ENCODE peak calls at places on chromosomes 4 and X, in four cellular contexts. K is stimulated activated CD8-positive, alpha-beta memory T cell treated with anti-CD3 and anti-CD28 coated beads, Interleukin-2, amount 100 ng/mL, for 48 hours; W is HCT116; G is GM13977. H is an unnamed sample.

GRCh38 chr4:8838911-8839431 is 32.7 kb downstream of the HMX1 start:
- DNase-seq in K (no peak), W (no peak), G (no peak), H (no peak)

GRCh38 chr4:6887591-6888371 is 21.8 kb upstream of the TBC1D14 start:
- DNase-seq in K (no peak), W (no peak), G (no peak), H (no peak)

GRCh38 chrX:53261573-53261972 is 19.8 kb downstream of the IQSEC2 start:
- DNase-seq in K (no peak), W (no peak), G (no peak), H (no peak)

GRCh38 chr4:78556655-78557054 is 5.1 kb downstream of the ANXA3 start:
- DNase-seq in K (no peak), W (peak), G (no peak), H (no peak)

GRCh38 chrX:7028246-7028645 is 119.3 kb upstream of the STS start:
- DNase-seq in K (no peak), W (no peak), G (no peak), H (no peak)

GRCh38 chrX:19715711-19716638 is 171.4 kb downstream of the SH3KBP1 start:
- DNase-seq in K (no peak), W (no peak), G (no peak), H (no peak)

GRCh38 chr4:7612311-7612710 is 177.6 kb upstream of the PSAPL1 start:
- DNase-seq in K (no peak), W (no peak), G (no peak), H (no peak)

GRCh38 chrX:123860983-123861382 is 1.1 kb downstream of the XIAP start:
- DNase-seq in K (no peak), W (no peak), G (no peak), H (no peak)

GRCh38 chrX:3010532-3010931 is 4.2 kb downstream of the ARSH start:
- DNase-seq in K (no peak), W (no peak), G (no peak), H (no peak)

GRCh38 chr4:30801876-30802275 is 81.7 kb downstream of the PCDH7 start:
- DNase-seq in K (no peak), W (no peak), G (no peak), H (no peak)

GRCh38 chrX:70208479-70208878 is 26.0 kb upstream of the AWAT1 start:
- DNase-seq in K (no peak), W (no peak), G (no peak), H (no peak)

GRCh38 chr4:94551616-94552564 is 100.1 kb downstream of the PDLIM5 start:
- DNase-seq in K (no peak), W (no peak), G (no peak), H (no peak)

GRCh38 chr4:187480146-187481145 is 515.1 kb upstream of the ZFP42 start:
- DNase-seq in K (no peak), W (no peak), G (no peak), H (no peak)

GRCh38 chr4:28082686-28083390 is 1222.2 kb downstream of the STIM2 start:
- DNase-seq in K (no peak), W (no peak), G (no peak), H (no peak)

GRCh38 chr4:103099691-103100392 is at the start of gene BDH2:
- DNase-seq in K (no peak), W (peak), G (peak), H (peak)

GRCh38 chr4:74499986-74500781 is 55.2 kb downstream of the AREG start:
- DNase-seq in K (no peak), W (no peak), G (no peak), H (no peak)

GRCh38 chrX:40644821-40645358 is 2.5 kb downstream of the CXorf38 start:
- DNase-seq in K (peak), W (no peak), G (peak), H (peak)

GRCh38 chrX:116972362-116972761 is 509.6 kb upstream of the CT83 start:
- DNase-seq in K (no peak), W (no peak), G (no peak), H (no peak)

GRCh38 chr4:78691333-78691732 is 84.8 kb upstream of the BMP2K start:
- DNase-seq in K (no peak), W (no peak), G (no peak), H (no peak)

GRCh38 chr4:138175337-138175794 is 66.8 kb downstream of the SLC7A11 start:
- DNase-seq in K (no peak), W (no peak), G (no peak), H (no peak)

GRCh38 chr4:100981447-100982204 is 365.7 kb downstream of the PPP3CA start:
- DNase-seq in K (no peak), W (no peak), G (no peak), H (no peak)

GRCh38 chr4:56655209-56655626 is 25.9 kb downstream of the HOPX start:
- DNase-seq in K (no peak), W (no peak), G (no peak), H (no peak)